ENCODE peak calls at places on chromosomes 1 and 21, in seven cellular contexts. C, N, D, K, W, H and A are unnamed samples.

GRCh38 chr1:92795166-92795565 is 10.3 kb upstream of the EVI5 start:
- DNase-seq in C (no peak), N (no peak), D (no peak), K (no peak), W (no peak), H (no peak), A (no peak)

GRCh38 chr1:225899044-225899925 is 10.3 kb upstream of the LEFTY1 start:
- DNase-seq in C (no peak), N (no peak), D (no peak), K (no peak), W (no peak), H (no peak), A (no peak)

GRCh38 chr1:11690669-11691301 is 725 bp upstream of the DRAXIN start:
- DNase-seq in C (no peak), N (no peak), D (no peak), K (no peak), W (no peak), H (no peak), A (no peak)

GRCh38 chr1:155064109-155064812 is 721 bp downstream of the EFNA4 start:
- DNase-seq in C (no peak), N (no peak), D (no peak), K (no peak), W (no peak), H (no peak), A (no peak)

GRCh38 chr1:61157420-61157987 is 75.1 kb downstream of the NFIA start:
- DNase-seq in C (no peak), N (no peak), D (no peak), K (no peak), W (no peak), H (no peak), A (no peak)

GRCh38 chr1:44609412-44609767 is 64.9 kb downstream of the TMEM53 start:
- DNase-seq in C (peak; percentile 38), N (peak; percentile 8), D (no peak), K (peak; percentile 10), W (no peak), H (peak; percentile 58), A (peak; percentile 56)

GRCh38 chr1:31795801-31796621 is 19.8 kb downstream of the SPOCD1 start:
- DNase-seq in C (no peak), N (no peak), D (peak; percentile 47), K (no peak), W (peak; percentile 33), H (peak; percentile 39), A (no peak)

GRCh38 chr1:58785424-58786058 is 1.7 kb upstream of the JUN start:
- DNase-seq in C (peak; percentile 34), N (peak; percentile 18), D (peak; percentile 77), K (no peak), W (peak; percentile 80), H (peak; percentile 80), A (peak; percentile 37)

GRCh38 chr1:68815632-68816031 is 318.8 kb upstream of the DEPDC1 start:
- DNase-seq in C (no peak), N (no peak), D (no peak), K (no peak), W (no peak), H (no peak), A (no peak)

GRCh38 chr1:219812491-219813221 is 115.7 kb downstream of the SLC30A10 start:
- DNase-seq in C (no peak), N (no peak), D (no peak), K (peak; percentile 75), W (no peak), H (peak; percentile 98), A (no peak)

GRCh38 chr1:19765623-19766022 is 34.1 kb downstream of the TMCO4 start:
- DNase-seq in C (no peak), N (no peak), D (no peak), K (peak; percentile 54), W (no peak), H (peak; percentile 94), A (no peak)

GRCh38 chr1:156616463-156616862 is 2.8 kb upstream of the HAPLN2 start:
- DNase-seq in C (no peak), N (no peak), D (no peak), K (no peak), W (no peak), H (peak; percentile 52), A (no peak)

GRCh38 chr1:108201682-108202081 is 1.5 kb upstream of the SLC25A24 start:
- DNase-seq in C (no peak), N (no peak), D (no peak), K (no peak), W (no peak), H (no peak), A (no peak)

GRCh38 chr1:176939993-176940392 is 224.5 kb downstream of the ASTN1 start:
- DNase-seq in C (no peak), N (no peak), D (no peak), K (no peak), W (no peak), H (peak; percentile 8), A (no peak)

GRCh38 chr1:156684227-156684782 is 7.1 kb upstream of the NES start:
- DNase-seq in C (no peak), N (no peak), D (no peak), K (no peak), W (no peak), H (peak; percentile 54), A (no peak)

GRCh38 chr1:236421022-236421421 is 26.9 kb downstream of the EDARADD start:
- DNase-seq in C (no peak), N (no peak), D (no peak), K (no peak), W (no peak), H (peak; percentile 37), A (no peak)

DNA sequence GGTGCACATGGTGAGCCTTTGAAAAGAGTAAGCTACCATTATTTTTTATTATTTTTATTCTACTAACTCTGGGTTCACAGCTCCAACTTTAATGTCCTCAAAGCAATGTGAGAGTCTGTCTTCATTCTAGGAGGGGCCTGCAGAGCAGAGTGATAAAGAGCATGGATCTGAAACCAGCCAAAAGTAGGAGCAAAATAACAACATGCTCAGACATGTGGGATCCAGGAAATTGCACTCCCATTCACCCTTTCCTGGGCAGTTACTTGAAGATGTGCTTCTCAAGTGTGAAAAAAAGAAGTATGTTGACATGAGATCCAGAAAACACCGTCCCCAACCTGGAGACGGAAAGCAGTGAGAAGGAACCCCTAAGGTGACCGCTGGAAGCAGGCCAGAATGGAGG is 8.7 kb upstream of the LIN28A start:
- DNase-seq in C (no peak), N (no peak), D (no peak), K (no peak), W (no peak), H (no peak), A (no peak)
- H3K4me3 ChIP-seq in C (no peak overlapping the region), N (no peak overlapping the region), D (no peak overlapping the region), K (no peak overlapping the region), W (no peak overlapping the region), H (no peak overlapping the region), A (no peak overlapping the region)

DNA sequence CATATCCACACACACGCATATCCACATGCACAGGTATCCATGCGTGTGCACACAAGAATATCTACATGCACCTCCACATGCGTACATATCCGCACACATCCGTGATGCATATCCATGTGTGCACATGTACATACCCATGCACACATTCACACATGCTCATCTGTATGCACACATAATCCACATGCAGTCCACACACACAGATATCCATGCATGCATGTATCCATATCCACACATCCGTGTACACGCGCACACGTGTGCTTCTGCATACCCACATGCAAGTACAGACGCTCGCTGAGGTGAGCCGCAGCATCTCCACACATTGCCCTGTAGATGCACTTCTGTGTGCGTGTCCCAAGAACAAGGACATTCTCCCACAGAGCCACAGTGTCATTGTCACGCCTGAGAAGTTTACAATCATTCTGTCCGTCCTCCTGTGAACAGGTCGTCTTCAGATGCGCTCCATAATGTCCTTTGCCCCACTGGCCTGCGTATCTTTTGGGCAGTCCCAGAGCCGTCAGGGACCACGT is 43.4 kb downstream of the COL18A1 start:
- DNase-seq in C (no peak), N (no peak), D (no peak), K (no peak), W (no peak), H (no peak), A (no peak)
- H3K27ac ChIP-seq in C (no peak overlapping the region), N (no peak overlapping the region), D (no peak overlapping the region), K (no peak overlapping the region), W (no peak overlapping the region), H (no peak overlapping the region), A (no peak overlapping the region)

GRCh38 chr1:235023197-235024044 is 105.2 kb downstream of the TOMM20 start:
- DNase-seq in C (no peak), N (no peak), D (no peak), K (no peak), W (no peak), H (no peak), A (no peak)

GRCh38 chr1:235022341-235023196 is 106.1 kb downstream of the TOMM20 start:
- DNase-seq in C (no peak), N (no peak), D (no peak), K (no peak), W (no peak), H (no peak), A (no peak)

GRCh38 chr1:235021321-235021720 is 107.3 kb downstream of the TOMM20 start:
- DNase-seq in C (no peak), N (no peak), D (no peak), K (no peak), W (no peak), H (no peak), A (no peak)

GRCh38 chr1:235024045-235024439 is 104.6 kb downstream of the TOMM20 start:
- DNase-seq in C (no peak), N (no peak), D (no peak), K (no peak), W (no peak), H (no peak), A (no peak)

DNA sequence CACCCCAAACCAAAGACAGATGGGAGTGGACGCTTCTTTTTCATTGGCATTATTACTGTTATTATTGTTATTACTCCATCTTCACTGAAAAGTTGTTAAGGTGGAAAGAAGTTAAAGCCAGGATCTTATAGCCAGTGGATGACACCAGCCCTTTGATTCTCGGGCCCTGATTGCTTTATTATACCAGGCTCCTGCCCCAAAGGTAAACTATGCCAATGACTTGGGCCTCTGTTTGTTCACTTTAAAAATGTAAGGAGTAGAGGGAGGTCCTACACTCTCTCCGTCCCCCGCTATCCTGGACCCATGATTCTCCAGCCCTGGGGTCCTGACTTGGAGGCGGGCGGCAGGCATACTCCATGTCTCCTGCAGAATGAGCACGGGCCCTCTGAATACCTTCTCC is 106.8 kb downstream of the TOMM20 start:
- DNase-seq in C (no peak), N (no peak), D (no peak), K (no peak), W (no peak), H (no peak), A (no peak)
- H3K4me1 ChIP-seq in C (no peaks in the 10 kb centered on the region), N (no peaks in the 10 kb centered on the region), D (no peaks in the 10 kb centered on the region), K (peaks cover 17% of the 10 kb centered on the region), W (no peaks in the 10 kb centered on the region), H (peaks cover 25% of the 10 kb centered on the region), A (no peaks in the 10 kb centered on the region)

GRCh38 chr21:33236799-33237198 is 7.1 kb downstream of the IFNAR2 start:
- DNase-seq in C (no peak), N (no peak), D (no peak), K (no peak), W (no peak), H (no peak), A (no peak)

GRCh38 chr21:33238146-33238545 is 8.4 kb downstream of the IFNAR2 start:
- DNase-seq in C (no peak), N (no peak), D (no peak), K (no peak), W (no peak), H (no peak), A (no peak)

GRCh38 chr21:33237446-33237845 is 7.7 kb downstream of the IFNAR2 start:
- DNase-seq in C (no peak), N (no peak), D (no peak), K (no peak), W (no peak), H (no peak), A (no peak)

GRCh38 chr21:33240404-33240803 is 10.7 kb downstream of the IFNAR2 start:
- DNase-seq in C (no peak), N (no peak), D (no peak), K (no peak), W (no peak), H (no peak), A (no peak)

GRCh38 chr21:33238565-33239255 is 9.0 kb downstream of the IFNAR2 start:
- DNase-seq in C (no peak), N (no peak), D (no peak), K (no peak), W (no peak), H (no peak), A (no peak)
- H3K4me3 ChIP-seq in C (no peak overlapping the region), N (peak overlapping the region; percentile 83), D (no peak overlapping the region), K (no peak overlapping the region), W (no peak overlapping the region), H (no peak overlapping the region), A (peak overlapping the region; percentile 21)